ENCODE peak calls at places on chromosomes 12 and 14, in four cellular contexts. A is HCEC 1CT, O is cerebellar cortex, Y is T-cell. Z is an unnamed sample.
A peak's percentile ranks its signal among the peaks of the same experiment; 100 is the strongest.

GRCh38 chr14:104587641-104588040 is 8.1 kb downstream of the C14orf180 start:
- DNase-seq in O (no peak), A (no peak), Y (no peak), Z (no peak)

GRCh38 chr14:79166171-79166570 is 996.0 kb downstream of the NRXN3 start:
- DNase-seq in Y (no peak), O (no peak), A (no peak), Z (no peak)

GRCh38 chr12:24845615-24846014 is 103.3 kb downstream of the BCAT1 start:
- DNase-seq in Y (no peak), O (no peak), A (peak; percentile 28), Z (no peak)

GRCh38 chr12:63811755-63812154 is 32.0 kb downstream of the RXYLT1 start:
- DNase-seq in Y (no peak), O (no peak), A (no peak), Z (no peak)

GRCh38 chr14:72476657-72477499 is 417.0 kb downstream of the DPF3 start:
- DNase-seq in A (peak; percentile 57), O (peak; percentile 69), Y (peak; percentile 34), Z (peak; percentile 63)

GRCh38 chr12:52741378-52742195 is 35.6 kb downstream of the KRT76 start:
- DNase-seq in Y (peak; percentile 46), O (peak; percentile 6), A (peak; percentile 8), Z (peak; percentile 54)

GRCh38 chr14:81268016-81268416 is 47.3 kb upstream of the GTF2A1 start:
- DNase-seq in O (no peak), A (no peak), Y (no peak), Z (no peak)

GRCh38 chr12:59874781-59875180 is 279.0 kb downstream of the SLC16A7 start:
- DNase-seq in Y (no peak), A (no peak), O (no peak), Z (no peak)

GRCh38 chr12:108122644-108123043 is 6.4 kb upstream of the WSCD2 start:
- DNase-seq in O (no peak), A (no peak), Y (no peak), Z (no peak)

GRCh38 chr12:44247588-44247987 is 411.7 kb downstream of the TMEM117 start:
- DNase-seq in O (no peak), Y (no peak), A (no peak), Z (no peak)

GRCh38 chr12:5889381-5890047 is 55.5 kb downstream of the ANO2 start:
- DNase-seq in Y (no peak), A (no peak), O (no peak), Z (no peak)

GRCh38 chr12:70787612-70788011 is 132.9 kb downstream of the PTPRR start:
- DNase-seq in Y (no peak), A (no peak), O (peak; percentile 48), Z (no peak)

GRCh38 chr12:116096874-116097273 is 180.6 kb downstream of the MED13L start:
- DNase-seq in A (no peak), Y (no peak), O (no peak), Z (no peak)

GRCh38 chr12:50101663-50102062 is 2.1 kb upstream of the GPD1 start:
- DNase-seq in A (peak; percentile 49), O (peak; percentile 65), Y (no peak), Z (no peak)

Z was measured in Right ventricle myocardium superior.